ENCODE peak calls at places on chromosomes 11 and 22, in four cellular contexts. I, S, U and W are unnamed samples. For H3K4me1, the result is how much of the 10 kb centered on the place peaks cover.

GRCh38 chr11:28820296-28820989 is 712.3 kb downstream of the METTL15 start:
- DNase-seq in I (no peak), S (no peak), U (no peak), W (no peak)

GRCh38 chr11:106482920-106483761 is 405.7 kb downstream of the AASDHPPT start:
- DNase-seq in I (no peak), S (no peak), U (no peak), W (no peak)

GRCh38 chr11:19642185-19642591 is 70.4 kb upstream of the NAV2 start:
- DNase-seq in I (no peak), S (no peak), U (no peak), W (no peak)

GRCh38 chr11:69834811-69835800 is 15.9 kb upstream of the FGF3 start:
- DNase-seq in I (no peak), S (no peak), U (no peak), W (no peak)

GRCh38 chr11:130315354-130315970 is 745 bp upstream of the ZBTB44 start:
- DNase-seq in I (peak), S (no peak), U (peak), W (peak)

GRCh38 chr11:93251922-93252321 is 54.1 kb upstream of the SLC36A4 start:
- DNase-seq in I (no peak), S (no peak), U (no peak), W (no peak)

GRCh38 chr22:43136255-43136654 is 6.9 kb downstream of the MCAT start:
- DNase-seq in I (no peak), S (peak), U (no peak), W (no peak)

GRCh38 chr22:25060522-25061071 is 108.1 kb downstream of the KIAA1671 start:
- DNase-seq in I (peak), S (no peak), U (no peak), W (peak)

GRCh38 chr11:74427377-74427776 is 29.1 kb upstream of the PGM2L1 start:
- DNase-seq in I (no peak), S (no peak), U (no peak), W (no peak)

GRCh38 chr11:76233936-76234703 is 27.8 kb upstream of the WNT11 start:
- DNase-seq in I (no peak), S (no peak), U (peak), W (no peak)

GRCh38 chr11:11972942-11973341 is 35.5 kb downstream of the DKK3 start:
- DNase-seq in I (no peak), S (no peak), U (no peak), W (no peak)

GRCh38 chr22:30824711-30825110 is 130.0 kb downstream of the OSBP2 start:
- DNase-seq in I (no peak), S (no peak), U (no peak), W (no peak)

DNA sequence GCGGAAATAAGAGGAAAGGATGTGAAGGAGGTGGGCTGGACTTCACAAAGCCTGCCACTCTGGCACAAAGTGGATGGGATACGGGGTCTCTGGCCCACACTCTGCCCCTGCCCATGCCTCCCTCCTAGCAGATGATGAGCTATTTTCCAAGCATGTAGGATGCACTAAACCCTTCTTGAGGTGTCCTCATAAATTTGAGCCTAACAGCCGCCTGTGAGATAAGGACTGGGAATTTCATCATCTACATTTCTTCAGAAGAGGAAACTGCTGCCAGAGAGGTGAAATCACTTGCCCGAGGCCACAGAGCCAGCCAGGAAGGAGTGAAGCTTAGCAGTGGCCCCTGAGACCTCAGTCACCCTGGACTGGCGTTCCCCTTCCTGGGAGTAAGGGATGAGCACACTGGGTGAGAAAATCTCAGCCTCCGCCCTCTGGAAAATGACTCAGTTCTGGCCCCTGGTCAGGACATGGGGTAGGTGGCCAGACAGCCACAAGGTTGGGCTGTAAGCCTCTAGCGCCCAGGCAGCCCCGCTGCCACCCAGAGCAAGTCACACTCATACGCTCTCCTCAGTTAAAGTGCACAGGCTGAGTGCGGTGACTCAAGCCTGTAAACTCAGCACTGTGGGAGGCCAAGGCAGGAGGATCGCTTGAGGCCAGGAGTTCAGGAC is 27.9 kb downstream of the MB start:
- DNase-seq in I (no peak), S (no peak), U (no peak), W (no peak)
- H3K4me1 ChIP-seq in I (under half), S (under half), U (under half), W (under half)

DNA sequence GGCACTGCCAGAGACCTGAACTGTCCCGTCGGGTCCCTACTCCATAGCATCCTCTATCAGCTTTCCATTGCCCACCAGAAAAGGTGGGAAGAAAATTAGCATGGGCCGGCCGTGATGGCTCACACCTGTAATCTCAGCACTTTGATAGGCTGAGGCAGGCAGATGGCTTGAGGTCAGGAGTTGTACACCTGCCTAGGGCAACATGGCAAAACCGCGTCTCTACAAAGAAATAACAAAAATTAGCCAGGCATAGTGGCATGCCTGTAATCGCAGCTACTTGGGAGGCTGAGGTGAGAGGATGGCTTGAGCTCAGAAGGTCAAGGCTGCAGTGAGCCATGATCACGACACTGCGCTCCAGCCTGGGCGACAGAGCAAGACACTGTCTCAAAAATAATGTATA is 3.5 kb downstream of the SLC25A18 start:
- DNase-seq in I (no peak), S (no peak), U (no peak), W (no peak)
- H3K4me1 ChIP-seq in I (under half), S (under half), U (under half), W (under half)

DNA sequence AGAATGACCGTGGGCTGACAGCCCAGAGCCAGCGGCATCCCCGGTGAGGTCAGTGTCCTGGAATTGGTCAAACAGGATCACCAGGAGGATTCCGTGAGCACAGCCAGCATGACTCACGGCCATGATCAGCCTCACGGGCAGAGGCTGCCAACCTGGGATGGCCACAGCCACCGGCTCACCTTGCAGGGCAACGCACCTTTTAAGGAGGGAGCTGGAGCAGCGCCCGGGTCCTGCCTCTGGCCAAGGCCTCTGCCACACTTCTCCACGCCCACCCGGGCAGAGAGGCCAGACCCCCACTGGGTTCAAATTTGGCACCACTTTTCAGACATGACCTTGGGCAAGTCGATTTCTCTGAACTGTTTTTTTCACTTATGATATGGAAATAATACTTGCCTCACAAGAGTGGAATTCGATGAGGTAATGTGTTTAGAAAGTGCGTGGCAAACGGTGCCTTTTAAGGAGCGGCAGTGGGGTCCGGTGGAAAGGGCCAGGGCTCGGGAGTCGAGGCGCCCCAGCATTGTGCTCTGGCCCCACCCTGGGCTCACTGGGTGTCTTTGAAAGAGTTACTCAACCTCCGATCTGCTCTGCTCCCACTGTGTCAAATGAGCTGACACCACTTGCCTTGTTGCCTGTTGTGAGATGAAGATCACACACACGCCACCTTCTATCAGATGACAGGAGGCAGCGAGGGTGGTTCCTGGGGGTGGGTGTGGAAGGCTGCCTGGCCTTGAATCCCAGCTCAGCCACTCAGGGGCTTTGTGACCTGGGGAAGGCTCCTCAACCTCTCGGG is 16.0 kb downstream of the TXN2 start:
- DNase-seq in I (no peak), S (no peak), U (peak), W (no peak)
- H3K4me1 ChIP-seq in I (under half), S (under half), U (half or more), W (under half)

DNA sequence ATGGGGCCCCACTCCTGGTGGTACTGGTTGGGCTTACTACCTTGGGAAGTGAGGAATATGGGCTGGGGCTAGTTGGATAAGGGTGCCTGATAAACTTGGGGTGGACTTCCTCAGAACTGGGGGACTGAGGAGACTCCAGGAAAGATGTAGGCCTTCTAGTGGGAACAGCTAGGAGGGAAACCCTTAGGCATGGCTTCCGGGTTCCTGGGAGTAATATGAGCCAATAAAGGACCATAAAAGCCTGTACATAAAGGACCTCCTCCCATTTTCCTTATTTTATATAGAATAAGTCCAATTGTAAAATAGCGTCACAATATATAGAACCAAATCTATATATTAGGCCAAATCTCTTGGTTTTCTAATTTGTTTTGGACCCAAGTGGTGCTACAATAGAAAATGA is 18.4 kb upstream of the RNASEH2C start:
- DNase-seq in I (no peak), S (no peak), U (no peak), W (no peak)
- H3K4me1 ChIP-seq in I (under half), S (under half), U (under half), W (under half)

GRCh38 chr11:36411202-36411640 is 98.9 kb downstream of the TRAF6 start:
- DNase-seq in I (no peak), S (no peak), U (no peak), W (no peak)
- H3K4me1 ChIP-seq in I (under half), S (under half), U (under half), W (under half)

GRCh38 chr22:28920757-28921584 is 37.6 kb downstream of the ZNRF3 start:
- DNase-seq in I (no peak), S (no peak), U (no peak), W (no peak)

GRCh38 chr22:28925916-28926315 is 42.5 kb downstream of the ZNRF3 start:
- DNase-seq in I (no peak), S (no peak), U (no peak), W (no peak)

GRCh38 chr22:28923826-28924732 is 40.7 kb downstream of the ZNRF3 start:
- DNase-seq in I (no peak), S (no peak), U (peak), W (no peak)

GRCh38 chr22:28921585-28921879 is 38.2 kb downstream of the ZNRF3 start:
- DNase-seq in I (no peak), S (no peak), U (no peak), W (no peak)

DNA sequence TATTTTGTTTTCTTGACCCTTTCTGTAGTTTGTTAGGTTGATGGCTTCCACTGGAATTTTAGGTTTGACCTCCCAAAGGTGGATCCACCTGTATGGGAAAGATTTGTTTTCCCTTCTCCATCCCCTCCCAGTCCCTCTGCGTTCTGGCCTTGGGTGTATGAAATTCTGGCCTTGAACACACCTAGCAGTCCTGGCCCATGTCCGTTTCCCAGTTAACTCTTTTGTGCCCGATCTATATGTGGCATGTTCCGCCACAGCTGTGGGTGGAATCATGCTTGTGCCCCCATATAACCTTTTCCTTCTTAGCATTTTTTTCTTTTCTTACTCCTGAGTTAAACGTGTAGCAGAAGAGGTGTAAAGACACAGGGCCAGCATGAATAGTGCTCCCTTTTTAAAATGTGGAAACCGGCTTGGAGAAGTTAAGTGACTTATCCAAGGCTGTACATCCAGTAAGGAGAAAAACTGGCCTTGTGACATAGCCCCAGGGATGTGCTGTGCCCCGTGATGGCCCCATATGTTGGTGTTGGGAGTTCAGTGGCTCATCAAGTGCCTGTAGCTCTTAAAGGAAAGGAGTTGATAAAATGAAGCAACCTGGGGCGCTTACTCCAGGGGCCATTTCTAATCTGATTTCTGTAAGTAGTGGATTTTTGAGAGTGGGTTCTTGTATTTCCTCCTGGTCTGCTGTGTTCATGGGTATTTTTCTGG is 39.3 kb downstream of the ZNRF3 start:
- DNase-seq in I (no peak), S (no peak), U (no peak), W (no peak)
- H3K4me1 ChIP-seq in I (under half), S (under half), U (half or more), W (under half)